ENCODE peak calls at places on chromosomes 3 and 15, in four cellular contexts. A is HFFc6, H is neural crest cell, G is nephron progenitor cell. R is an unnamed sample.

GRCh38 chr15:78212546-78213424 is 21.6 kb downstream of the ACSBG1 start:
- DNase-seq in H (no peak), A (peak), G (peak), R (no peak)

GRCh38 chr3:11155341-11156025 is 1.2 kb downstream of the HRH1 start:
- DNase-seq in A (peak), H (peak), G (peak), R (no peak)

GRCh38 chr3:183185696-183186095 is 23.2 kb upstream of the LAMP3 start:
- DNase-seq in G (no peak), A (peak), H (no peak), R (no peak)

GRCh38 chr3:168117853-168118313 is 22.2 kb upstream of the GOLIM4 start:
- DNase-seq in A (peak), G (no peak), H (no peak), R (no peak)

GRCh38 chr15:31265871-31266711 is 60.5 kb upstream of the KLF13 start:
- DNase-seq in H (no peak), G (no peak), A (peak), R (peak)

GRCh38 chr15:79478108-79478507 is 46.0 kb downstream of the MINAR1 start:
- DNase-seq in G (no peak), A (no peak), H (no peak), R (no peak)

GRCh38 chr3:125587039-125587664 is 8.1 kb downstream of the OSBPL11 start:
- DNase-seq in A (no peak), G (no peak), H (no peak), R (no peak)

GRCh38 chr3:66115858-66116654 is 77.3 kb upstream of the MAGI1 start:
- DNase-seq in A (peak), G (peak), H (no peak), R (no peak)

GRCh38 chr3:149657458-149657795 is 398 bp downstream of the WWTR1 start:
- DNase-seq in G (no peak), H (peak), A (peak), R (no peak)

GRCh38 chr15:75532413-75533250 is 46.5 kb downstream of the PTPN9 start:
- DNase-seq in A (peak), G (peak), H (peak), R (no peak)

GRCh38 chr3:38565339-38566214 is 69.4 kb downstream of the EXOG start:
- DNase-seq in A (no peak), G (no peak), H (no peak), R (no peak)

GRCh38 chr3:168223085-168223484 is 127.4 kb upstream of the GOLIM4 start:
- DNase-seq in A (no peak), G (no peak), H (no peak), R (no peak)

GRCh38 chr3:46168583-46168982 is 39.5 kb downstream of the CCR1 start:
- DNase-seq in H (no peak), G (no peak), A (no peak), R (no peak)

GRCh38 chr15:45276851-45277250 is 24.8 kb downstream of the SLC28A2 start:
- DNase-seq in G (no peak), A (peak), H (no peak), R (no peak)

GRCh38 chr15:69272139-69272538 is 26.6 kb upstream of the PAQR5 start:
- DNase-seq in A (no peak), H (no peak), G (no peak), R (no peak)

GRCh38 chr3:141287326-141287725 is 55.7 kb downstream of the PXYLP1 start:
- DNase-seq in A (no peak), G (no peak), H (no peak), R (no peak)

GRCh38 chr3:31810991-31811433 is 170.1 kb downstream of the OSBPL10 start:
- DNase-seq in A (no peak), H (no peak), G (no peak), R (no peak)

GRCh38 chr3:170716172-170716800 is 130.4 kb upstream of the SLC7A14 start:
- DNase-seq in A (no peak), H (no peak), G (no peak), R (no peak)

GRCh38 chr15:75844629-75845390 is 1.6 kb downstream of the UBE2Q2 start:
- DNase-seq in A (no peak), H (no peak), G (no peak), R (no peak)

GRCh38 chr15:89364741-89365450 is 30.3 kb upstream of the POLG start:
- DNase-seq in G (peak), H (no peak), A (no peak), R (no peak)

GRCh38 chr3:98333989-98334606 is 19.6 kb upstream of the OR5K4 start:
- DNase-seq in H (no peak), A (peak), G (no peak), R (no peak)

GRCh38 chr3:5186854-5187151 is 704 bp upstream of the EDEM1 start:
- DNase-seq in A (no peak), H (no peak), G (no peak), R (no peak)

GRCh38 chr3:130679218-130679617 is 67.4 kb downstream of the PIK3R4 start:
- DNase-seq in G (no peak), A (no peak), H (no peak), R (no peak)

GRCh38 chr3:180316321-180316720 is 279.6 kb upstream of the PEX5L start:
- DNase-seq in H (no peak), A (no peak), G (no peak), R (no peak)

GRCh38 chr3:49523756-49524747 is 30.2 kb upstream of the BSN start:
- DNase-seq in A (no peak), H (no peak), G (no peak), R (no peak)

GRCh38 chr15:101775136-101775535 is 28.2 kb upstream of the OR4F6 start:
- DNase-seq in G (no peak), H (no peak), A (no peak), R (no peak)

GRCh38 chr3:196354151-196354550 is 16.0 kb upstream of the TM4SF19 start:
- DNase-seq in G (no peak), H (no peak), A (no peak), R (no peak)

GRCh38 chr3:84487296-84487695 is 471.5 kb upstream of the CADM2 start:
- DNase-seq in H (no peak), A (no peak), G (no peak), R (no peak)

GRCh38 chr15:67164401-67164791 is 90.1 kb downstream of the AAGAB start:
- DNase-seq in G (no peak), A (no peak), H (no peak), R (no peak)

GRCh38 chr15:75051161-75051560 is 27.8 kb downstream of the PPCDC start:
- DNase-seq in G (no peak), H (no peak), A (no peak), R (no peak)

GRCh38 chr3:12252859-12253258 is 36.0 kb upstream of the PPARG start:
- DNase-seq in H (no peak), G (no peak), A (no peak), R (no peak)

GRCh38 chr15:52139599-52140462 is 27.3 kb upstream of the BCL2L10 start:
- DNase-seq in G (peak), A (peak), H (peak), R (peak)

GRCh38 chr3:116614795-116615362 is 94.7 kb upstream of the TUSC7 start:
- DNase-seq in H (no peak), A (no peak), G (no peak), R (no peak)
- TF ChIP-seq CTCF in H (peak), A (peak), G (peak), R (no peak)

DNA sequence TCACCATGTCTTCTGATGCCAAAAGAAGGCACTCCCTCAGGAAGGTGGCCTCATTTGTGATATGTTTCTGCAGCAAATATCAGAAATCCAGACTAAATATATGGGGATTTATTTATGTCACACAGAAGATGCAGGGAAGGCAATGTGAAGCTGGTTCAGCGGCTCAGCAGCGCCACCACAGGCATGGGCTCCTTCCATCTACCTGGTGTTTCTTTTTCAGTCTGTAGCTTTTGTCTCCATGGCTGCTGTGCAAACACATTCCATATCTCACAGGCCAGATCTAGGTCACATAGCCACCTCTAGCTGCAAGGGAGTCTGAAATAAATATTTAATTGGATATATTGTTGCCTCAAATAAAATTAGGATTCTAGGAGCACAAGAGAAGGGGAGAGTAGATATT is 502.1 kb upstream of the IL12A start:
- DNase-seq in H (no peak), G (peak), A (peak), R (no peak)
- TF ChIP-seq CTCF in H (peak), G (peak), A (peak), R (no peak)

DNA sequence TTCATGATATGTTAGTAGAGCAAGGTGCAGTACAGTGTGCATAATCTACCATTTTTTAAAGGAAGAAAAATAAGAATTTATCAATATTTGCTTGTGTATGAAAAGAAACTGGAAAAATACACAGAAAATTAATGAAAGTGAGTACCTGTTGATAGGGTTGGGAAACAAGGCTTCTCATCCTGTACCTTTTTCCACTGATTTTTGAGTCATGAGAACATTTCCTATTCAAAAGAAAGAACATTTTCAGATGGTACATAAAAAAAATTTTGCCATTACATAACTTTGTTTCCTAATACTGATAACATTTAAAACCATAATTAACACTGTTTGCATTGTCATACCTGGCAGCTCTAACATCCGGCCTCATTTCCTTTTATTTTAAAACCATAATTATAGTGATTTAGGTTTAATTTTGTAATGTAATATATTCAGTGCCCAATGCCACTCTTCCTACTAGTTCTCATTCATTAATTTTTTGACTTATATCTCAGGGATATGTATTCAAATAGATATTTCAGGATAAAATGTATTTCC is 11.7 kb downstream of the NKTR start:
- DNase-seq in H (no peak), G (no peak), A (no peak), R (no peak)
- TF ChIP-seq CTCF in H (no peak), G (no peak), A (no peak), R (no peak)

GRCh38 chr15:92955706-92956105 is 55.6 kb downstream of the CHD2 start:
- DNase-seq in G (no peak), H (no peak), A (no peak), R (no peak)

GRCh38 chr15:92953569-92953968 is 53.4 kb downstream of the CHD2 start:
- DNase-seq in G (no peak), A (no peak), H (no peak), R (no peak)

GRCh38 chr15:92953997-92954396 is 53.9 kb downstream of the CHD2 start:
- DNase-seq in G (no peak), H (no peak), A (no peak), R (no peak)

GRCh38 chr15:92952451-92952850 is 52.3 kb downstream of the CHD2 start:
- DNase-seq in G (no peak), A (no peak), H (no peak), R (no peak)

GRCh38 chr15:92954578-92954977 is 54.5 kb downstream of the CHD2 start:
- DNase-seq in A (no peak), G (peak), H (no peak), R (no peak)
- TF ChIP-seq CTCF in A (peak), G (peak), H (peak), R (no peak)

DNA sequence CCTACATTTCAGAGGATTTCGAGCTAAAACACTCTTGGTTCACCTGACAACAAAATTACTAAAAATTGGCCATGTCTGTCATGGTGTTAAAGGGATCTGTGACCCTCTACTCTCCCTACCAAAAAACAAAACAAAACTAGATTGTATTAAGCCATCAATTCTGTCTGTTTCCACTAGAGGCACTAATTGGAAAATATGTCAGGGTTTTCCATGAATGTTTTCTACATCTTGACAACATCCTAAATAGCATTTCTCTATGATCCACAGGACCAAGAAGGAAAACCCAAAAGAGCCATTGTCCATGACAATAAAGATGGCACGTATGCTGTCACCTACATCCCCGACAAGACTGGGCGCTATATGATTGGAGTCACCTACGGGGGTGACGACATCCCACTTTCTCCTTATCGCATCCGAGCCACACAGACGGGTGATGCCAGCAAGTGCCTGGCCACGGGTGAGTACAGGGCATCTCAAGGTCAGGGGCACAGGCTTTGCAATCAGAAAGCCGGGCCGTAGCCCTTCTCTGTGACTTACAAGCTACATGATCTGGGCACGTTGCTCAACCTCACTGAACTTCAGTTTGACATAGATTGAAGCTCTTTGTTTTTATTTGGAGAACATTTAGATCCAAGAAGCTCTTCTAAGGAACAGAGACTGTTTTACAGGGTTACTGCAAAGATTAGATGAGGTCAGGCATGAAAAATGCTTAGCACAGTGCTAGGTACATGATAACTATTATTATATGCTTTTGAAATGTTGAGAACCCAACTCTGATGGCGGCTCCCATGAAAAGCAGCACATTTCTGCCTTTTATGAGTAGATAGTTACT is 74.8 kb downstream of the DNASE1L3 start:
- DNase-seq in G (no peak), H (no peak), A (no peak), R (no peak)
- TF ChIP-seq CTCF in G (no peak), H (peak), A (peak), R (no peak)

R was measured in activated B cell treated with CpG ODN at 0.5 μM for 24 hours.